ENCODE peak calls at places on chromosomes 1 and 21, in ten cellular contexts. One of them, this sample, is unnamed.

GRCh38 chr21:41751621-41752020 is 15.2 kb downstream of the RIPK4 start:
- DNase-seq in COR-L47: no peak
- DNase-seq in substantia nigra: no peak
- DNase-seq in vagina: no peak
- DNase-seq in stimulated activated CD4-positive, alpha-beta T cell treated with anti-CD3 and anti-CD28 coated beads, Interleukin-2, amount 100 ng/mL, for 24 hours: no peak
- DNase-seq in CD8-positive, alpha-beta T cell: no peak
- DNase-seq in astrocyte of the cerebellum: no peak
- DNase-seq in naive thymus-derived CD8-positive, alpha-beta T cell: no peak
- DNase-seq in GM23248: no peak
- DNase-seq in T-helper 1 cell: no peak
- DNase-seq in this sample: no peak

GRCh38 chr1:220374449-220374848 is 102.2 kb upstream of the RAB3GAP2 start:
- DNase-seq in COR-L47: no peak
- DNase-seq in substantia nigra: no peak
- DNase-seq in vagina: no peak
- DNase-seq in stimulated activated CD4-positive, alpha-beta T cell treated with anti-CD3 and anti-CD28 coated beads, Interleukin-2, amount 100 ng/mL, for 24 hours: no peak
- DNase-seq in CD8-positive, alpha-beta T cell: no peak
- DNase-seq in astrocyte of the cerebellum: no peak
- DNase-seq in naive thymus-derived CD8-positive, alpha-beta T cell: no peak
- DNase-seq in GM23248: peak
- DNase-seq in T-helper 1 cell: no peak
- DNase-seq in this sample: no peak

GRCh38 chr1:88976235-88976634 is 16.2 kb downstream of the KYAT3 start:
- DNase-seq in COR-L47: no peak
- DNase-seq in substantia nigra: no peak
- DNase-seq in vagina: no peak
- DNase-seq in stimulated activated CD4-positive, alpha-beta T cell treated with anti-CD3 and anti-CD28 coated beads, Interleukin-2, amount 100 ng/mL, for 24 hours: no peak
- DNase-seq in CD8-positive, alpha-beta T cell: no peak
- DNase-seq in astrocyte of the cerebellum: no peak
- DNase-seq in naive thymus-derived CD8-positive, alpha-beta T cell: no peak
- DNase-seq in GM23248: peak
- DNase-seq in T-helper 1 cell: no peak
- DNase-seq in this sample: no peak

GRCh38 chr21:38229260-38229877 is 27.4 kb upstream of the KCNJ15 start:
- DNase-seq in COR-L47: no peak
- DNase-seq in substantia nigra: no peak
- DNase-seq in vagina: no peak
- DNase-seq in stimulated activated CD4-positive, alpha-beta T cell treated with anti-CD3 and anti-CD28 coated beads, Interleukin-2, amount 100 ng/mL, for 24 hours: no peak
- DNase-seq in CD8-positive, alpha-beta T cell: no peak
- DNase-seq in astrocyte of the cerebellum: no peak
- DNase-seq in naive thymus-derived CD8-positive, alpha-beta T cell: no peak
- DNase-seq in GM23248: no peak
- DNase-seq in T-helper 1 cell: no peak
- DNase-seq in this sample: no peak

GRCh38 chr1:107551491-107551890 is 410.7 kb downstream of the NTNG1 start:
- DNase-seq in COR-L47: no peak
- DNase-seq in substantia nigra: no peak
- DNase-seq in vagina: no peak
- DNase-seq in stimulated activated CD4-positive, alpha-beta T cell treated with anti-CD3 and anti-CD28 coated beads, Interleukin-2, amount 100 ng/mL, for 24 hours: no peak
- DNase-seq in CD8-positive, alpha-beta T cell: no peak
- DNase-seq in astrocyte of the cerebellum: no peak
- DNase-seq in naive thymus-derived CD8-positive, alpha-beta T cell: no peak
- DNase-seq in GM23248: peak
- DNase-seq in T-helper 1 cell: no peak
- DNase-seq in this sample: no peak

GRCh38 chr1:113452921-113453770 is 62.8 kb downstream of the MAGI3 start:
- DNase-seq in COR-L47: peak
- DNase-seq in substantia nigra: no peak
- DNase-seq in vagina: no peak
- DNase-seq in stimulated activated CD4-positive, alpha-beta T cell treated with anti-CD3 and anti-CD28 coated beads, Interleukin-2, amount 100 ng/mL, for 24 hours: peak
- DNase-seq in CD8-positive, alpha-beta T cell: no peak
- DNase-seq in astrocyte of the cerebellum: peak
- DNase-seq in naive thymus-derived CD8-positive, alpha-beta T cell: no peak
- DNase-seq in GM23248: peak
- DNase-seq in T-helper 1 cell: no peak
- DNase-seq in this sample: no peak

GRCh38 chr1:200178340-200178739 is 150.8 kb downstream of the NR5A2 start:
- DNase-seq in COR-L47: no peak
- DNase-seq in substantia nigra: no peak
- DNase-seq in vagina: no peak
- DNase-seq in stimulated activated CD4-positive, alpha-beta T cell treated with anti-CD3 and anti-CD28 coated beads, Interleukin-2, amount 100 ng/mL, for 24 hours: no peak
- DNase-seq in CD8-positive, alpha-beta T cell: no peak
- DNase-seq in astrocyte of the cerebellum: no peak
- DNase-seq in naive thymus-derived CD8-positive, alpha-beta T cell: no peak
- DNase-seq in GM23248: peak
- DNase-seq in T-helper 1 cell: no peak
- DNase-seq in this sample: no peak

GRCh38 chr1:228101994-228102790 is 933 bp downstream of the C1orf35 start:
- DNase-seq in COR-L47: peak
- DNase-seq in substantia nigra: no peak
- DNase-seq in vagina: no peak
- DNase-seq in stimulated activated CD4-positive, alpha-beta T cell treated with anti-CD3 and anti-CD28 coated beads, Interleukin-2, amount 100 ng/mL, for 24 hours: peak
- DNase-seq in CD8-positive, alpha-beta T cell: peak
- DNase-seq in astrocyte of the cerebellum: no peak
- DNase-seq in naive thymus-derived CD8-positive, alpha-beta T cell: peak
- DNase-seq in GM23248: peak
- DNase-seq in T-helper 1 cell: peak
- DNase-seq in this sample: no peak

GRCh38 chr1:30919025-30919881 is 10.7 kb upstream of the SDC3 start:
- DNase-seq in COR-L47: no peak
- DNase-seq in substantia nigra: no peak
- DNase-seq in vagina: peak
- DNase-seq in stimulated activated CD4-positive, alpha-beta T cell treated with anti-CD3 and anti-CD28 coated beads, Interleukin-2, amount 100 ng/mL, for 24 hours: no peak
- DNase-seq in CD8-positive, alpha-beta T cell: no peak
- DNase-seq in astrocyte of the cerebellum: peak
- DNase-seq in naive thymus-derived CD8-positive, alpha-beta T cell: no peak
- DNase-seq in GM23248: peak
- DNase-seq in T-helper 1 cell: no peak
- DNase-seq in this sample: no peak

GRCh38 chr1:15799928-15800835 is 7.3 kb downstream of the UQCRHL start:
- DNase-seq in COR-L47: peak
- DNase-seq in substantia nigra: no peak
- DNase-seq in vagina: no peak
- DNase-seq in stimulated activated CD4-positive, alpha-beta T cell treated with anti-CD3 and anti-CD28 coated beads, Interleukin-2, amount 100 ng/mL, for 24 hours: no peak
- DNase-seq in CD8-positive, alpha-beta T cell: no peak
- DNase-seq in astrocyte of the cerebellum: no peak
- DNase-seq in naive thymus-derived CD8-positive, alpha-beta T cell: no peak
- DNase-seq in GM23248: peak
- DNase-seq in T-helper 1 cell: no peak
- DNase-seq in this sample: no peak

GRCh38 chr1:48661726-48662483 is 114.8 kb downstream of the BEND5 start:
- DNase-seq in COR-L47: peak
- DNase-seq in substantia nigra: no peak
- DNase-seq in vagina: no peak
- DNase-seq in stimulated activated CD4-positive, alpha-beta T cell treated with anti-CD3 and anti-CD28 coated beads, Interleukin-2, amount 100 ng/mL, for 24 hours: no peak
- DNase-seq in CD8-positive, alpha-beta T cell: no peak
- DNase-seq in astrocyte of the cerebellum: no peak
- DNase-seq in naive thymus-derived CD8-positive, alpha-beta T cell: no peak
- DNase-seq in GM23248: no peak
- DNase-seq in T-helper 1 cell: no peak
- DNase-seq in this sample: no peak

GRCh38 chr1:88327391-88328267 is 356.4 kb upstream of the PKN2 start:
- DNase-seq in COR-L47: no peak
- DNase-seq in substantia nigra: no peak
- DNase-seq in vagina: no peak
- DNase-seq in stimulated activated CD4-positive, alpha-beta T cell treated with anti-CD3 and anti-CD28 coated beads, Interleukin-2, amount 100 ng/mL, for 24 hours: no peak
- DNase-seq in CD8-positive, alpha-beta T cell: no peak
- DNase-seq in astrocyte of the cerebellum: peak
- DNase-seq in naive thymus-derived CD8-positive, alpha-beta T cell: no peak
- DNase-seq in GM23248: peak
- DNase-seq in T-helper 1 cell: no peak
- DNase-seq in this sample: no peak

GRCh38 chr1:243440406-243440805 is 184.6 kb downstream of the SDCCAG8 start:
- DNase-seq in COR-L47: no peak
- DNase-seq in substantia nigra: no peak
- DNase-seq in vagina: no peak
- DNase-seq in stimulated activated CD4-positive, alpha-beta T cell treated with anti-CD3 and anti-CD28 coated beads, Interleukin-2, amount 100 ng/mL, for 24 hours: no peak
- DNase-seq in CD8-positive, alpha-beta T cell: no peak
- DNase-seq in astrocyte of the cerebellum: no peak
- DNase-seq in naive thymus-derived CD8-positive, alpha-beta T cell: no peak
- DNase-seq in GM23248: no peak
- DNase-seq in T-helper 1 cell: no peak
- DNase-seq in this sample: no peak

GRCh38 chr1:27519341-27520258 is 29.6 kb upstream of the WASF2 start:
- DNase-seq in COR-L47: peak
- DNase-seq in substantia nigra: peak
- DNase-seq in vagina: no peak
- DNase-seq in stimulated activated CD4-positive, alpha-beta T cell treated with anti-CD3 and anti-CD28 coated beads, Interleukin-2, amount 100 ng/mL, for 24 hours: no peak
- DNase-seq in CD8-positive, alpha-beta T cell: no peak
- DNase-seq in astrocyte of the cerebellum: no peak
- DNase-seq in naive thymus-derived CD8-positive, alpha-beta T cell: no peak
- DNase-seq in GM23248: no peak
- DNase-seq in T-helper 1 cell: no peak
- DNase-seq in this sample: no peak

GRCh38 chr1:159869607-159870006 is 7.2 kb upstream of the VSIG8 start:
- DNase-seq in COR-L47: no peak
- DNase-seq in substantia nigra: no peak
- DNase-seq in vagina: no peak
- DNase-seq in stimulated activated CD4-positive, alpha-beta T cell treated with anti-CD3 and anti-CD28 coated beads, Interleukin-2, amount 100 ng/mL, for 24 hours: no peak
- DNase-seq in CD8-positive, alpha-beta T cell: no peak
- DNase-seq in astrocyte of the cerebellum: no peak
- DNase-seq in naive thymus-derived CD8-positive, alpha-beta T cell: no peak
- DNase-seq in GM23248: peak
- DNase-seq in T-helper 1 cell: no peak
- DNase-seq in this sample: no peak

GRCh38 chr1:36699113-36699512 is 216.4 kb upstream of the CSF3R start:
- DNase-seq in COR-L47: no peak
- DNase-seq in substantia nigra: no peak
- DNase-seq in vagina: peak
- DNase-seq in stimulated activated CD4-positive, alpha-beta T cell treated with anti-CD3 and anti-CD28 coated beads, Interleukin-2, amount 100 ng/mL, for 24 hours: no peak
- DNase-seq in CD8-positive, alpha-beta T cell: no peak
- DNase-seq in astrocyte of the cerebellum: no peak
- DNase-seq in naive thymus-derived CD8-positive, alpha-beta T cell: no peak
- DNase-seq in GM23248: no peak
- DNase-seq in T-helper 1 cell: no peak
- DNase-seq in this sample: no peak

GRCh38 chr1:156814571-156815260 is 1.9 kb downstream of the SH2D2A start:
- DNase-seq in COR-L47: no peak
- DNase-seq in substantia nigra: no peak
- DNase-seq in vagina: no peak
- DNase-seq in stimulated activated CD4-positive, alpha-beta T cell treated with anti-CD3 and anti-CD28 coated beads, Interleukin-2, amount 100 ng/mL, for 24 hours: peak
- DNase-seq in CD8-positive, alpha-beta T cell: peak
- DNase-seq in astrocyte of the cerebellum: no peak
- DNase-seq in naive thymus-derived CD8-positive, alpha-beta T cell: no peak
- DNase-seq in GM23248: peak
- DNase-seq in T-helper 1 cell: peak
- DNase-seq in this sample: no peak

GRCh38 chr1:53639996-53640695 is 98.8 kb downstream of the GLIS1 start:
- DNase-seq in COR-L47: no peak
- DNase-seq in substantia nigra: no peak
- DNase-seq in vagina: no peak
- DNase-seq in stimulated activated CD4-positive, alpha-beta T cell treated with anti-CD3 and anti-CD28 coated beads, Interleukin-2, amount 100 ng/mL, for 24 hours: no peak
- DNase-seq in CD8-positive, alpha-beta T cell: no peak
- DNase-seq in astrocyte of the cerebellum: no peak
- DNase-seq in naive thymus-derived CD8-positive, alpha-beta T cell: no peak
- DNase-seq in GM23248: no peak
- DNase-seq in T-helper 1 cell: no peak
- DNase-seq in this sample: no peak

GRCh38 chr21:44947111-44947929 is 7.5 kb downstream of the SLX9 start:
- DNase-seq in COR-L47: no peak
- DNase-seq in substantia nigra: no peak
- DNase-seq in vagina: no peak
- DNase-seq in stimulated activated CD4-positive, alpha-beta T cell treated with anti-CD3 and anti-CD28 coated beads, Interleukin-2, amount 100 ng/mL, for 24 hours: no peak
- DNase-seq in CD8-positive, alpha-beta T cell: no peak
- DNase-seq in astrocyte of the cerebellum: no peak
- DNase-seq in naive thymus-derived CD8-positive, alpha-beta T cell: no peak
- DNase-seq in GM23248: peak
- DNase-seq in T-helper 1 cell: no peak
- DNase-seq in this sample: no peak

GRCh38 chr1:44025816-44026215 is 5.4 kb downstream of the SLC6A9 start:
- DNase-seq in COR-L47: no peak
- DNase-seq in substantia nigra: no peak
- DNase-seq in vagina: no peak
- DNase-seq in stimulated activated CD4-positive, alpha-beta T cell treated with anti-CD3 and anti-CD28 coated beads, Interleukin-2, amount 100 ng/mL, for 24 hours: no peak
- DNase-seq in CD8-positive, alpha-beta T cell: no peak
- DNase-seq in astrocyte of the cerebellum: no peak
- DNase-seq in naive thymus-derived CD8-positive, alpha-beta T cell: no peak
- DNase-seq in GM23248: no peak
- DNase-seq in T-helper 1 cell: no peak
- DNase-seq in this sample: no peak

GRCh38 chr1:21925334-21925940 is 11.7 kb downstream of the HSPG2 start:
- DNase-seq in COR-L47: no peak
- DNase-seq in substantia nigra: no peak
- DNase-seq in vagina: no peak
- DNase-seq in stimulated activated CD4-positive, alpha-beta T cell treated with anti-CD3 and anti-CD28 coated beads, Interleukin-2, amount 100 ng/mL, for 24 hours: no peak
- DNase-seq in CD8-positive, alpha-beta T cell: no peak
- DNase-seq in astrocyte of the cerebellum: no peak
- DNase-seq in naive thymus-derived CD8-positive, alpha-beta T cell: no peak
- DNase-seq in GM23248: no peak
- DNase-seq in T-helper 1 cell: no peak
- DNase-seq in this sample: no peak

GRCh38 chr1:64470670-64471217 is 815 bp downstream of the CACHD1 start:
- DNase-seq in COR-L47: peak
- DNase-seq in substantia nigra: no peak
- DNase-seq in vagina: no peak
- DNase-seq in stimulated activated CD4-positive, alpha-beta T cell treated with anti-CD3 and anti-CD28 coated beads, Interleukin-2, amount 100 ng/mL, for 24 hours: peak
- DNase-seq in CD8-positive, alpha-beta T cell: no peak
- DNase-seq in astrocyte of the cerebellum: no peak
- DNase-seq in naive thymus-derived CD8-positive, alpha-beta T cell: no peak
- DNase-seq in GM23248: peak
- DNase-seq in T-helper 1 cell: no peak
- DNase-seq in this sample: no peak

GRCh38 chr1:67294836-67295622 is 12.6 kb upstream of the IL12RB2 start:
- DNase-seq in COR-L47: no peak
- DNase-seq in substantia nigra: no peak
- DNase-seq in vagina: no peak
- DNase-seq in stimulated activated CD4-positive, alpha-beta T cell treated with anti-CD3 and anti-CD28 coated beads, Interleukin-2, amount 100 ng/mL, for 24 hours: peak
- DNase-seq in CD8-positive, alpha-beta T cell: no peak
- DNase-seq in astrocyte of the cerebellum: no peak
- DNase-seq in naive thymus-derived CD8-positive, alpha-beta T cell: no peak
- DNase-seq in GM23248: no peak
- DNase-seq in T-helper 1 cell: no peak
- DNase-seq in this sample: no peak

GRCh38 chr21:41210405-41211040 is 42.6 kb downstream of the BACE2 start:
- DNase-seq in COR-L47: no peak
- DNase-seq in substantia nigra: no peak
- DNase-seq in vagina: no peak
- DNase-seq in stimulated activated CD4-positive, alpha-beta T cell treated with anti-CD3 and anti-CD28 coated beads, Interleukin-2, amount 100 ng/mL, for 24 hours: no peak
- DNase-seq in CD8-positive, alpha-beta T cell: no peak
- DNase-seq in astrocyte of the cerebellum: no peak
- DNase-seq in naive thymus-derived CD8-positive, alpha-beta T cell: no peak
- DNase-seq in GM23248: no peak
- DNase-seq in T-helper 1 cell: no peak
- DNase-seq in this sample: no peak

GRCh38 chr1:33367488-33368405 is 46.8 kb upstream of the A3GALT2 start:
- DNase-seq in COR-L47: peak
- DNase-seq in substantia nigra: peak
- DNase-seq in vagina: no peak
- DNase-seq in stimulated activated CD4-positive, alpha-beta T cell treated with anti-CD3 and anti-CD28 coated beads, Interleukin-2, amount 100 ng/mL, for 24 hours: peak
- DNase-seq in CD8-positive, alpha-beta T cell: peak
- DNase-seq in astrocyte of the cerebellum: peak
- DNase-seq in naive thymus-derived CD8-positive, alpha-beta T cell: peak
- DNase-seq in GM23248: peak
- DNase-seq in T-helper 1 cell: peak
- DNase-seq in this sample: peak

GRCh38 chr1:220217383-220217988 is 54.8 kb downstream of the RAB3GAP2 start:
- DNase-seq in COR-L47: no peak
- DNase-seq in substantia nigra: no peak
- DNase-seq in vagina: no peak
- DNase-seq in stimulated activated CD4-positive, alpha-beta T cell treated with anti-CD3 and anti-CD28 coated beads, Interleukin-2, amount 100 ng/mL, for 24 hours: no peak
- DNase-seq in CD8-positive, alpha-beta T cell: no peak
- DNase-seq in astrocyte of the cerebellum: no peak
- DNase-seq in naive thymus-derived CD8-positive, alpha-beta T cell: no peak
- DNase-seq in GM23248: peak
- DNase-seq in T-helper 1 cell: no peak
- DNase-seq in this sample: no peak

GRCh38 chr1:240611619-240612490 is at the start of gene GREM2:
- DNase-seq in COR-L47: peak
- DNase-seq in substantia nigra: peak
- DNase-seq in vagina: no peak
- DNase-seq in stimulated activated CD4-positive, alpha-beta T cell treated with anti-CD3 and anti-CD28 coated beads, Interleukin-2, amount 100 ng/mL, for 24 hours: peak
- DNase-seq in CD8-positive, alpha-beta T cell: peak
- DNase-seq in astrocyte of the cerebellum: peak
- DNase-seq in naive thymus-derived CD8-positive, alpha-beta T cell: peak
- DNase-seq in GM23248: peak
- DNase-seq in T-helper 1 cell: peak
- DNase-seq in this sample: no peak

This sample was measured in stimulated activated naive B cell treated with anti-CD40 and anti-IgM and Interleukin-4, amounts not matched to agents 10 μg/mL and 1 μg/mL and 100 μg/mL, for 72 hours.